ENCODE peak calls at places on chromosomes 3 and 15, in four cellular contexts. One of them, this sample, is unnamed.

GRCh38 chr3:141938011-141938350 is 61.5 kb downstream of the ATP1B3 start:
- DNase-seq in fibroblast of mammary gland: no peak
- DNase-seq in psoas muscle: no peak
- DNase-seq in A549: no peak
- DNase-seq in this sample: no peak

GRCh38 chr15:39585394-39585841 is 4.5 kb downstream of the THBS1 start:
- DNase-seq in psoas muscle: no peak
- DNase-seq in A549: no peak
- DNase-seq in fibroblast of mammary gland: peak
- DNase-seq in this sample: no peak

GRCh38 chr3:194830978-194831377 is 145.3 kb downstream of the FAM43A start:
- DNase-seq in A549: no peak
- DNase-seq in psoas muscle: no peak
- DNase-seq in fibroblast of mammary gland: no peak
- DNase-seq in this sample: no peak

GRCh38 chr15:51075364-51075763 is 19.3 kb downstream of the TNFAIP8L3 start:
- DNase-seq in fibroblast of mammary gland: no peak
- DNase-seq in psoas muscle: no peak
- DNase-seq in A549: no peak
- DNase-seq in this sample: no peak

GRCh38 chr15:99454107-99454809 is 111.5 kb upstream of the MEF2A start:
- DNase-seq in fibroblast of mammary gland: no peak
- DNase-seq in psoas muscle: no peak
- DNase-seq in A549: no peak
- DNase-seq in this sample: no peak

GRCh38 chr3:55690746-55691540 is 203.8 kb upstream of the WNT5A start:
- DNase-seq in A549: no peak
- DNase-seq in fibroblast of mammary gland: no peak
- DNase-seq in psoas muscle: no peak
- DNase-seq in this sample: peak

GRCh38 chr3:188649521-188649920 is 495.6 kb downstream of the LPP start:
- DNase-seq in psoas muscle: no peak
- DNase-seq in A549: no peak
- DNase-seq in fibroblast of mammary gland: peak
- DNase-seq in this sample: no peak

GRCh38 chr15:79004336-79004735 is 59.5 kb upstream of the CTSH start:
- DNase-seq in fibroblast of mammary gland: peak
- DNase-seq in A549: peak
- DNase-seq in psoas muscle: peak
- DNase-seq in this sample: no peak

GRCh38 chr15:98776607-98777281 is 128.4 kb downstream of the IGF1R start:
- DNase-seq in fibroblast of mammary gland: peak
- DNase-seq in psoas muscle: peak
- DNase-seq in A549: no peak
- DNase-seq in this sample: no peak

GRCh38 chr3:147881933-147882332 is 472.8 kb downstream of the ZIC1 start:
- DNase-seq in psoas muscle: no peak
- DNase-seq in fibroblast of mammary gland: peak
- DNase-seq in A549: no peak
- DNase-seq in this sample: no peak

GRCh38 chr3:72791132-72791531 is 57.1 kb downstream of the SHQ1 start:
- DNase-seq in A549: no peak
- DNase-seq in psoas muscle: no peak
- DNase-seq in fibroblast of mammary gland: peak
- DNase-seq in this sample: no peak

GRCh38 chr3:46892285-46893145 is 15.0 kb downstream of the PTH1R start:
- DNase-seq in fibroblast of mammary gland: peak
- DNase-seq in A549: peak
- DNase-seq in psoas muscle: peak
- DNase-seq in this sample: no peak

GRCh38 chr3:43162573-43163084 is 56.8 kb upstream of the POMGNT2 start:
- DNase-seq in A549: no peak
- DNase-seq in psoas muscle: no peak
- DNase-seq in fibroblast of mammary gland: no peak
- DNase-seq in this sample: no peak

GRCh38 chr3:98556164-98557130 is 24.7 kb downstream of the GPR15 start:
- DNase-seq in A549: no peak
- DNase-seq in psoas muscle: no peak
- DNase-seq in fibroblast of mammary gland: no peak
- DNase-seq in this sample: no peak

GRCh38 chr15:47437492-47437891 is 279.8 kb upstream of the SEMA6D start:
- DNase-seq in psoas muscle: no peak
- DNase-seq in A549: no peak
- DNase-seq in fibroblast of mammary gland: no peak
- DNase-seq in this sample: no peak

GRCh38 chr3:128438488-128439072 is 28.1 kb downstream of the DNAJB8 start:
- DNase-seq in psoas muscle: no peak
- DNase-seq in fibroblast of mammary gland: no peak
- DNase-seq in A549: no peak
- DNase-seq in this sample: no peak

GRCh38 chr15:66698318-66698961 is 3.6 kb upstream of the SMAD6 start:
- DNase-seq in A549: peak
- DNase-seq in fibroblast of mammary gland: peak
- DNase-seq in psoas muscle: peak
- DNase-seq in this sample: no peak

GRCh38 chr3:162138509-162138908 is 641.9 kb downstream of the OTOL1 start:
- DNase-seq in fibroblast of mammary gland: no peak
- DNase-seq in A549: no peak
- DNase-seq in psoas muscle: no peak
- DNase-seq in this sample: no peak

GRCh38 chr15:56804279-56804678 is 71.0 kb upstream of the ZNF280D start:
- DNase-seq in fibroblast of mammary gland: no peak
- DNase-seq in psoas muscle: no peak
- DNase-seq in A549: no peak
- DNase-seq in this sample: no peak

GRCh38 chr3:183188895-183189462 is 26.4 kb upstream of the LAMP3 start:
- DNase-seq in fibroblast of mammary gland: peak
- DNase-seq in psoas muscle: peak
- DNase-seq in A549: peak
- DNase-seq in this sample: no peak

GRCh38 chr3:180280601-180281000 is 243.9 kb upstream of the PEX5L start:
- DNase-seq in A549: no peak
- DNase-seq in fibroblast of mammary gland: peak
- DNase-seq in psoas muscle: no peak
- DNase-seq in this sample: no peak

GRCh38 chr3:141735176-141735575 is 2.9 kb upstream of the RNF7 start:
- DNase-seq in psoas muscle: no peak
- DNase-seq in A549: no peak
- DNase-seq in fibroblast of mammary gland: no peak
- DNase-seq in this sample: no peak

GRCh38 chr3:128178782-128179473 is 25.6 kb downstream of the EEFSEC start:
- DNase-seq in A549: no peak
- DNase-seq in fibroblast of mammary gland: peak
- DNase-seq in psoas muscle: no peak
- DNase-seq in this sample: no peak

GRCh38 chr3:42061711-42062408 is 29.3 kb upstream of the TRAK1 start:
- DNase-seq in A549: peak
- DNase-seq in psoas muscle: peak
- DNase-seq in fibroblast of mammary gland: peak
- DNase-seq in this sample: no peak

GRCh38 chr3:59857589-59858346 is 807.9 kb upstream of the CFAP20DC start:
- DNase-seq in A549: peak
- DNase-seq in fibroblast of mammary gland: peak
- DNase-seq in psoas muscle: peak
- DNase-seq in this sample: peak

GRCh38 chr3:151976211-151977050 is 103.0 kb downstream of the SUCNR1 start:
- DNase-seq in fibroblast of mammary gland: peak
- DNase-seq in psoas muscle: no peak
- DNase-seq in A549: peak
- DNase-seq in this sample: no peak

GRCh38 chr3:146164071-146164470 is 3.1 kb upstream of the PLOD2 start:
- DNase-seq in fibroblast of mammary gland: peak
- DNase-seq in A549: peak
- DNase-seq in psoas muscle: no peak
- DNase-seq in this sample: no peak

GRCh38 chr3:134795776-134796312 is 784 bp downstream of the EPHB1 start:
- DNase-seq in fibroblast of mammary gland: peak
- DNase-seq in psoas muscle: peak
- DNase-seq in A549: peak
- DNase-seq in this sample: no peak

GRCh38 chr3:154194869-154195268 is 73.7 kb downstream of the ARHGEF26 start:
- DNase-seq in fibroblast of mammary gland: no peak
- DNase-seq in psoas muscle: no peak
- DNase-seq in A549: no peak
- DNase-seq in this sample: no peak

This sample was measured in D721Med.